ENCODE peak calls at places on chromosomes 13 and 19, in eight cellular contexts. E is heart left ventricle; M is activated CD4-positive, alpha-beta T cell treated with anti-CD3 and anti-CD28 coated beads, Interleukin-2, amount 10 ng/mL, durations not matched to agents 7 days and 5 days; I is H7; R is CD4-positive, CD25-positive, alpha-beta regulatory T cell; K is foreskin fibroblast; F is non-pigmented ciliary epithelial cell; P is stimulated activated CD4-positive, alpha-beta T cell treated with anti-CD3 and anti-CD28 coated beads, Interleukin-12 subunit alpha, Interleukin-12 subunit beta, amount 100 ng/mL, for 4 hours. W is an unnamed sample.

GRCh38 chr13:113155201-113155600 is 3.2 kb upstream of the PROZ start:
- DNase-seq in E (no peak), M (no peak), I (peak; percentile 33), R (no peak), K (peak; percentile 24), F (no peak), P (no peak), W (no peak)

GRCh38 chr13:40878321-40878720 is 88.9 kb downstream of the SLC25A15 start:
- DNase-seq in E (no peak), M (no peak), I (no peak), R (no peak), K (no peak), F (peak; percentile 20), P (no peak), W (no peak)

GRCh38 chr19:49932731-49933131 is 3.4 kb upstream of the NUP62 start:
- DNase-seq in E (no peak), M (peak; percentile 65), I (no peak), R (peak; percentile 15), K (no peak), F (no peak), P (no peak), W (no peak)

GRCh38 chr19:52945652-52946321 is 16.9 kb downstream of the ZNF816 start:
- DNase-seq in E (no peak), M (no peak), I (no peak), R (no peak), K (no peak), F (no peak), P (no peak), W (no peak)

GRCh38 chr19:10789876-10790275 is 46.1 kb downstream of the TMED1 start:
- DNase-seq in E (no peak), M (no peak), I (no peak), R (no peak), K (no peak), F (no peak), P (no peak), W (no peak)

GRCh38 chr19:4077800-4078683 is 11.3 kb upstream of the ZBTB7A start:
- DNase-seq in E (peak; percentile 89), M (peak; percentile 59), I (peak; percentile 89), R (no peak), K (peak; percentile 69), F (no peak), P (no peak), W (no peak)

GRCh38 chr19:2446390-2446789 is 10.4 kb downstream of the LMNB2 start:
- DNase-seq in E (no peak), M (peak; percentile 51), I (no peak), R (no peak), K (no peak), F (no peak), P (no peak), W (no peak)

GRCh38 chr19:54606230-54606629 is 12.8 kb downstream of the LILRA1 start:
- DNase-seq in E (no peak), M (no peak), I (no peak), R (no peak), K (no peak), F (no peak), P (no peak), W (no peak)

GRCh38 chr19:6472713-6473112 is 8.6 kb downstream of the CRB3 start:
- DNase-seq in E (no peak), M (no peak), I (no peak), R (no peak), K (no peak), F (no peak), P (no peak), W (no peak)

GRCh38 chr13:108200781-108201398 is 14.4 kb downstream of the LIG4 start:
- DNase-seq in E (no peak), M (no peak), I (no peak), R (no peak), K (peak; percentile 47), F (peak; percentile 14), P (no peak), W (no peak)

W was measured in glomerular endothelial cell.